ENCODE peak calls at places on chromosomes 1 and 21, in four cellular contexts. C, Z, D and V are unnamed samples.

GRCh38 chr1:112169517-112169916 is 180.0 kb upstream of the KCND3 start:
- DNase-seq in C (no peak), Z (no peak), D (no peak), V (no peak)

GRCh38 chr21:43967981-43968380 is 44.1 kb upstream of the TRAPPC10 start:
- DNase-seq in C (no peak), Z (no peak), D (no peak), V (no peak)

GRCh38 chr21:35540950-35541632 is 492.0 kb upstream of the RUNX1 start:
- DNase-seq in C (no peak), Z (no peak), D (no peak), V (no peak)

GRCh38 chr1:9371391-9371935 is 78.8 kb downstream of the SPSB1 start:
- DNase-seq in C (peak), Z (no peak), D (peak), V (peak)

GRCh38 chr1:119920104-119920968 is 24.0 kb upstream of the ADAM30 start:
- DNase-seq in C (no peak), Z (no peak), D (no peak), V (no peak)

GRCh38 chr21:36193200-36193599 is 36.6 kb downstream of the DOP1B start:
- DNase-seq in C (no peak), Z (no peak), D (no peak), V (no peak)

GRCh38 chr1:33815061-33815460 is 48.8 kb upstream of the HMGB4 start:
- DNase-seq in C (no peak), Z (no peak), D (no peak), V (no peak)

GRCh38 chr1:14300991-14301703 is 297.3 kb upstream of the KAZN start:
- DNase-seq in C (peak), Z (no peak), D (no peak), V (no peak)

GRCh38 chr1:51843948-51844347 is 34.6 kb downstream of the NRDC start:
- DNase-seq in C (no peak), Z (no peak), D (no peak), V (no peak)

GRCh38 chr1:26822737-26823395 is 3.6 kb upstream of the ZDHHC18 start:
- DNase-seq in C (no peak), Z (no peak), D (no peak), V (no peak)

GRCh38 chr1:32500387-32501209 is 35.7 kb downstream of the ZBTB8B start:
- DNase-seq in C (peak), Z (peak), D (peak), V (peak)

GRCh38 chr1:150971583-150972416 is 2.8 kb downstream of the CERS2 start:
- DNase-seq in C (no peak), Z (no peak), D (no peak), V (peak)

GRCh38 chr1:150970818-150971582 is 3.6 kb downstream of the CERS2 start:
- DNase-seq in C (peak), Z (peak), D (peak), V (peak)

GRCh38 chr1:150966011-150966410 is 8.6 kb downstream of the CERS2 start:
- DNase-seq in C (no peak), Z (no peak), D (no peak), V (no peak)

GRCh38 chr1:150968491-150968890 is 6.1 kb downstream of the CERS2 start:
- DNase-seq in C (no peak), Z (no peak), D (no peak), V (no peak)

DNA sequence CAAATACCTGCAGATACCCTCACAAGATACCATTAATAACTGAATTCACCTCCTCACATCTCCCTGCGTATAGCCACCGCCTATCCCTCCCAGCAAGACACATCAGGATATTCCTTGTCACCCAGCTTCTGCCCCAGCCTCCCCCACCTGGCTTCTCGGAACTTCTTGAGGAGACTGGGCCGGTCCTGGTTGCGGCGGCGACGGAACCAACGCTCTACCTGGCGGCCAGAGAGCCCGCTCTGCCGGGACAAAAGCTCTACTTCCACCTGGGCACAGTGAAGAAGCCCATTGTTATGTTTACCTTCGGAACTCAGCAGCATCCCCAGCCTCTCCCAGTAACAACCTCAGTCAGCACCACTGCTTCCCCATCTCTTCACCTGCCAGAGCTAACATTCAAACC is 6.7 kb downstream of the CERS2 start:
- DNase-seq in C (no peak), Z (no peak), D (no peak), V (no peak)
- H3K27ac ChIP-seq in C (no peak), Z (peak), D (no peak), V (no peak)

GRCh38 chr1:167720965-167721616 is 691 bp upstream of the MPZL1 start:
- DNase-seq in C (peak), Z (no peak), D (peak), V (peak)

GRCh38 chr1:167722870-167723251 is 1.1 kb downstream of the MPZL1 start:
- DNase-seq in C (no peak), Z (no peak), D (no peak), V (no peak)

GRCh38 chr1:167722152-167722869 is 529 bp downstream of the MPZL1 start:
- DNase-seq in C (peak), Z (no peak), D (no peak), V (peak)

GRCh38 chr1:167723707-167724323 is 2.0 kb downstream of the MPZL1 start:
- DNase-seq in C (no peak), Z (no peak), D (no peak), V (no peak)

DNA sequence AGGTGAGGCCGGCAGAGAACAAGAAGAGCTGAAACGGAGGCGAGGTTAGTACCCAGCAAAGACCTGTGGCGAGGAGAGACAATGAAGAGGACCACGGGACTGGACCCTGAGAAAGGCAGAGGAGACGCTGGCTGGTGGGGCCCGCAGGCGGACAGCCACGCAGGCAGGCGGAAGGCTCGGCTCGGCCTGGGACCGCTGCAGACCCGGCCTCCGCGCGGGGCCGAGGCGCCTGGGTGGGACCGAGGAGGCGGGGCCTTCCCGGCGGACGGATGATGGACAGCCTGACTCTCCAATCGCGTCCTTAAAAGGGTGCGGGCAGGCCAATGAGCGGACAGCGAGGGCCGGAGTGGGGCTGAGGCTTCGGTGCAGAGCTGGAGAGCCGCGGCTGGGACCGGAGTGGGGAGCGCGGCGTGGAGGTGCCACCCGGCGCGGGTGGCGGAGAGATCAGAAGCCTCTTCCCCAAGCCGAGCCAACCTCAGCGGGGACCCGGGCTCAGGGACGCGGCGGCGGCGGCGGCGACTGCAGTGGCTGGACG is at the start of gene MPZL1:
- DNase-seq in C (peak), Z (peak), D (peak), V (peak)
- TF ChIP-seq POLR2A in C (peak), Z (peak), D (peak), V (peak)

GRCh38 chr1:91684599-91685196 is 184.0 kb downstream of the CDC7 start:
- DNase-seq in C (no peak), Z (no peak), D (no peak), V (no peak)
- H3K27ac ChIP-seq in C (no peak), Z (peak), D (no peak), V (no peak)

GRCh38 chr1:172906778-172907592 is 143.8 kb downstream of the TNFSF18 start:
- DNase-seq in C (peak), Z (no peak), D (no peak), V (no peak)
- TF ChIP-seq POLR2A in C (no peak), Z (no peak), D (no peak), V (no peak)

GRCh38 chr1:41919131-41919530 is 409 bp upstream of the HIVEP3 start:
- DNase-seq in C (no peak), Z (no peak), D (no peak), V (no peak)

GRCh38 chr1:41918450-41919043 is at the start of gene HIVEP3:
- DNase-seq in C (no peak), Z (no peak), D (peak), V (peak)

GRCh38 chr1:41917835-41918449 is 780 bp downstream of the HIVEP3 start:
- DNase-seq in C (peak), Z (no peak), D (peak), V (peak)

GRCh38 chr1:41920658-41921057 is 1.9 kb upstream of the HIVEP3 start:
- DNase-seq in C (no peak), Z (no peak), D (no peak), V (no peak)

DNA sequence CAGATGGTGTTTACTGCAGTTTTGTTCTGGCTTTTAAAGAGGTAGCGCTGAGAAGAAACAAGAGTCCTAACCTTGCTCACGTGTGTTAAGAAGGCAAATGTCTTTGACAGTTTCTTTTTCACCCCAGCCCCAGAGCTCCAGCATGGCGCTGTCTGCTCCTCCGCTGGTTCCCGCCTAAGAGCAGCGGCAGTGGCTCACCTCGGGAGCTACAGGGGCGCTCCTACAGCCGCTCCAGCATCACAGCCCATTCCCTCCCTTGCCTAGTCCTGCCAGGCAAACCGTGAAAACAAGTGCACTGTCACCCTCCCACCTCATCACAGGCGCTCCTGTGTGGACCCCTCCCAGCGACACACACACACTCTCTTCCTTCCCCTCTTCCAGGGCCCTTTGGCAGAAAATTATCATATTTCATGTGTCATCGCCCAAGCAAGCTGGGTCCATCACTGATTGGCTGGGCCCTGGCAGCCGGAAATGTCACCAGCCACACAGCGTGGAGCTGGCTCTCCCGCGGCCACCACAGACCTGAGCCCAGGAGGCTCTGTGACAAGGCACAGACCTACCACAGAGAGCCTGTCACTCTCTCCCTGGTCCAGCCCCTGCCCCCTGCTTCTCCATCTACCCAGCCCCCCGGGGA is 1.2 kb upstream of the HIVEP3 start:
- DNase-seq in C (peak), Z (no peak), D (no peak), V (peak)
- H3K27ac ChIP-seq in C (no peak), Z (peak), D (no peak), V (no peak)

GRCh38 chr1:17438176-17438976 is 1.1 kb downstream of the RCC2 start:
- DNase-seq in C (peak), Z (peak), D (peak), V (peak)
- TF ChIP-seq POLR2A in C (peak), Z (no peak), D (no peak), V (no peak)

DNA sequence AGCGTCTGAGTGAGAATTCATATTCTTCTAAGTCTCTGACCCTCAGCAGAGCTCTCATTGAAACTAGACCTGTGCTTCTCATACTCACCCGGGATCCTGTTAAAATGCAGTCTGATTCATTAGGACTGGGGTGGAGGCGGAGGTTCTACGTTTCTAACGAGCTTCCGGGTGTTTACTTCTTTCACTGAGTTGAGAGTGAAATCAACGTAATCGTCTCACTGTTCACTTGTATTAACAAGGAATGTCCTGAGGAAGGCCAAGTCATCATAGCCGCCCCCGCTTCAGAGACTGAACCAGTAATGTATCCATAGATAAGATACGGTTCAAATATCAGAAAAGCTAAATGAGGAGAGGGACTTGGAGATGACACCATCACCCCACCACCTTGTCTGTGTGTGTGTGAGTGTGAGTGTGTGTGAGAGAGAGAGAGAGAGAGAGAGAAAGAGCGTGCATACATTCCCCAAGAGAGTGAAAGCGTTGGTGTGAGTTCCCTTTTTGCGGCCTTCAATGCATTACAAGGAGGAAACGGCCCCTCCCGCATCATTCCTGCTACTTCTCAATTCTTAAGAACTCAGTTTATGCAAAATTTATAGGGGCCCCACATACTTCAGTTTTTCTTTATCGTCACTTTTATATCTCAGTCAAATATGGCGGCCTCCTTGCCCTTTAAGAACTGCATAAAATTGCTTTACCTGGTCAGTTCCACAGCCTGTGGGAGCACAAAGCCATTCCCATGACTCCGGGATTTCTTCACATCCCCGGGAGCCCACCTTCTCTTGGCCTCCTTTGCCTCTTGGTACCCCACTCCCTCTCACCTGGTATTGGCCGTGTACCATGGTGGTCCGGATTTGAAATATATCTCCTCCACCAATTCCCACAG is 19.8 kb downstream of the KMO start:
- DNase-seq in C (peak), Z (no peak), D (no peak), V (peak)
- H3K27ac ChIP-seq in C (peak), Z (no peak), D (no peak), V (no peak)